ENCODE peak calls at places on chromosomes 5 and 9, in six cellular contexts. K is head of caudate nucleus; C is mesenchymal stem cell; J is LoVo; Y is effector memory CD8-positive, alpha-beta T cell; I is NCI-H2081. F is an unnamed sample.

GRCh38 chr9:101028346-101029299 is at the start of gene PLPPR1:
- DNase-seq in K (peak; percentile 89), C (peak; percentile 13), J (no peak), Y (no peak), I (peak; percentile 85), F (peak; percentile 86)

GRCh38 chr5:90888511-90889324 is 330.1 kb downstream of the ADGRV1 start:
- DNase-seq in K (no peak), C (no peak), J (peak; percentile 65), Y (no peak), I (no peak), F (no peak)

GRCh38 chr5:131272365-131273123 is 8.7 kb downstream of the CDC42SE2 start:
- DNase-seq in K (no peak), C (no peak), J (no peak), Y (no peak), I (no peak), F (no peak)

GRCh38 chr5:14667770-14668169 is 3.3 kb downstream of the OTULIN start:
- DNase-seq in K (no peak), C (no peak), J (no peak), Y (no peak), I (no peak), F (no peak)

GRCh38 chr5:151427258-151427657 is 20.1 kb upstream of the SLC36A1 start:
- DNase-seq in K (no peak), C (no peak), J (no peak), Y (no peak), I (no peak), F (no peak)

GRCh38 chr5:181053760-181054122 is 13.7 kb downstream of the BTNL9 start:
- DNase-seq in K (no peak), C (no peak), J (no peak), Y (no peak), I (no peak), F (no peak)

GRCh38 chr9:133968428-133968827 is 23.7 kb downstream of the VAV2 start:
- DNase-seq in K (no peak), C (no peak), J (no peak), Y (no peak), I (no peak), F (no peak)

GRCh38 chr5:181035991-181036815 is 3.9 kb upstream of the BTNL9 start:
- DNase-seq in K (no peak), C (no peak), J (no peak), Y (no peak), I (no peak), F (no peak)

GRCh38 chr9:109060235-109060634 is 46.9 kb upstream of the CTNNAL1 start:
- DNase-seq in K (no peak), C (no peak), J (no peak), Y (no peak), I (no peak), F (no peak)

GRCh38 chr5:169343761-169344160 is 42.8 kb upstream of the SLIT3 start:
- DNase-seq in K (no peak), C (no peak), J (no peak), Y (no peak), I (no peak), F (no peak)

GRCh38 chr5:74977475-74977874 is 74.9 kb downstream of the GCNT4 start:
- DNase-seq in K (no peak), C (no peak), J (no peak), Y (no peak), I (no peak), F (no peak)

GRCh38 chr5:115583474-115583873 is 18.8 kb downstream of the TICAM2 start:
- DNase-seq in K (no peak), C (peak; percentile 89), J (no peak), Y (no peak), I (no peak), F (no peak)

GRCh38 chr5:113115956-113116355 is 139.4 kb downstream of the DCP2 start:
- DNase-seq in K (no peak), C (no peak), J (no peak), Y (no peak), I (no peak), F (no peak)

GRCh38 chr5:122836947-122837346 is 8.5 kb upstream of the SNX24 start:
- DNase-seq in K (no peak), C (no peak), J (no peak), Y (no peak), I (no peak), F (no peak)

GRCh38 chr9:123322771-123323481 is 33.1 kb upstream of the CRB2 start:
- DNase-seq in K (no peak), C (no peak), J (no peak), Y (peak; percentile 49), I (no peak), F (peak; percentile 15)

F was measured in substantia nigra.